ENCODE peak calls at places on chromosomes 5 and 9, in four cellular contexts. I, P, D and M are unnamed samples.

GRCh38 chr9:125509476-125509875 is 197.5 kb downstream of the MAPKAP1 start:
- DNase-seq in I (no peak), P (no peak), D (peak), M (no peak)

GRCh38 chr9:75152416-75152815 is 64.1 kb downstream of the OSTF1 start:
- DNase-seq in I (no peak), P (no peak), D (no peak), M (no peak)

GRCh38 chr9:19498015-19498414 is 89.2 kb downstream of the ACER2 start:
- DNase-seq in I (no peak), P (no peak), D (peak), M (peak)

GRCh38 chr9:131747352-131747751 is 7.5 kb upstream of the RAPGEF1 start:
- DNase-seq in I (no peak), P (no peak), D (no peak), M (peak)

GRCh38 chr9:98064623-98065392 is 8.3 kb downstream of the NANS start:
- DNase-seq in I (no peak), P (no peak), D (no peak), M (no peak)

GRCh38 chr5:38548064-38548759 is 8.2 kb downstream of the LIFR start:
- DNase-seq in I (no peak), P (no peak), D (no peak), M (no peak)

GRCh38 chr5:59503223-59503622 is 390.3 kb downstream of the PDE4D start:
- DNase-seq in I (no peak), P (no peak), D (no peak), M (no peak)

GRCh38 chr5:59430066-59430702 is 463.3 kb downstream of the PDE4D start:
- DNase-seq in I (no peak), P (no peak), D (no peak), M (no peak)

GRCh38 chr5:102903074-102903871 is 148.2 kb downstream of the PAM start:
- DNase-seq in I (no peak), P (no peak), D (no peak), M (peak)

GRCh38 chr5:179129607-179130071 is 69.5 kb downstream of the ZNF354C start:
- DNase-seq in I (no peak), P (no peak), D (no peak), M (no peak)

GRCh38 chr5:157948738-157949410 is 89.9 kb upstream of the CLINT1 start:
- DNase-seq in I (peak), P (peak), D (peak), M (peak)

GRCh38 chr9:94922691-94923107 is 196.2 kb downstream of the AOPEP start:
- DNase-seq in I (no peak), P (no peak), D (no peak), M (peak)

GRCh38 chr9:469672-470040 is 255.0 kb downstream of the DOCK8 start:
- DNase-seq in I (no peak), P (no peak), D (no peak), M (peak)

GRCh38 chr9:471320-471719 is 256.7 kb downstream of the DOCK8 start:
- DNase-seq in I (no peak), P (no peak), D (no peak), M (no peak)

GRCh38 chr9:468766-469496 is 254.3 kb downstream of the DOCK8 start:
- DNase-seq in I (no peak), P (no peak), D (no peak), M (no peak)

GRCh38 chr9:470041-470781 is 255.5 kb downstream of the DOCK8 start:
- DNase-seq in I (peak), P (peak), D (peak), M (peak)

DNA sequence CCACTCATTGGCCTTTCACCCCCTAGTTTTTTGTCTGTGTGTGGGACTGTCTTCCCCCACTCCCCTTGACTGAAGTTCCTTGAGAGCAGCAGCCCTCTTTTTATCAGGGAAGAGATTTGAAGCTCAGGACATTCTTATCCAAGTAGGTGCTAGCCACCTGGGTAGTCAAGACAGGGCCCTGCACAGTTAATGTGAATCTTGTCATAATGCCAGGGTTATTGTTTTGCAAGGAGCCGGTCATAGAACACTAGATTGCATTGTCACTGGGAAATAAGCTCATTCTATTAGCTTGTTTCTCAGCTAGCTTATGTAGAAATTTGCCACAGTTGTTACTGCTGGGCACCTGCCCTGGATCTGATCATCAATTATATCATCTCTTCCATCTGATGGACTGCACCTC is 256.1 kb downstream of the DOCK8 start:
- DNase-seq in I (no peak), P (no peak), D (no peak), M (peak)
- H3K4me3 ChIP-seq in I (peak), P (peak), D (peak), M (peak)

GRCh38 chr5:72151169-72151568 is 43.9 kb downstream of the MAP1B start:
- DNase-seq in I (no peak), P (no peak), D (no peak), M (peak)

GRCh38 chr5:72147601-72148000 is 40.3 kb downstream of the MAP1B start:
- DNase-seq in I (no peak), P (no peak), D (no peak), M (no peak)

GRCh38 chr5:72152506-72152905 is 45.2 kb downstream of the MAP1B start:
- DNase-seq in I (no peak), P (no peak), D (no peak), M (no peak)

GRCh38 chr5:72151646-72152045 is 44.4 kb downstream of the MAP1B start:
- DNase-seq in I (no peak), P (no peak), D (no peak), M (no peak)

GRCh38 chr5:72149742-72150141 is 42.5 kb downstream of the MAP1B start:
- DNase-seq in I (no peak), P (no peak), D (no peak), M (no peak)
- TF ChIP-seq CTCF in I (no peak), P (peak), D (peak), M (no peak)

DNA sequence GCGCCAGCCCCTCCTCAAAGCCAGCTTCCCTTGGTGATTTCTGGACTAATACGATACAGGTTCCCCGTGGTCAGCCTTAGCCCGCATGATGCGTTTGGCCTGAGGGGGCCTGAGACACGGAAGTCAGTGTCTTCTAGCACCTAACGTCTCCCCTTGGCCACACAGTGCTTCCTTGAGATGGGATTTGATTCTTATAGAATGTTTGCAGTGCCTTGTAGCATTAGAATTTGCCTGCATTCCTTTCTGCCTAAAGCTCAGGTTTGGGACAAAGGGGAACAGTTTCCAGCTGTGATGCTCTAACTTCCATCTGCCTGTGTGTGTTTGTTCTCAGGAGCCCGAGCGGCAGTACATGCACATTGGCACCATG is 34.4 kb downstream of the CFAP90 start:
- DNase-seq in I (no peak), P (no peak), D (no peak), M (no peak)
- H3K4me3 ChIP-seq in I (no peak), P (no peak), D (no peak), M (no peak)

GRCh38 chr9:137319434-137319975 is 17.4 kb upstream of the NRARP start:
- DNase-seq in I (no peak), P (no peak), D (no peak), M (no peak)

GRCh38 chr9:137317979-137318511 is 16.0 kb upstream of the NRARP start:
- DNase-seq in I (no peak), P (no peak), D (no peak), M (no peak)

GRCh38 chr9:137319976-137320551 is 18.0 kb upstream of the NRARP start:
- DNase-seq in I (no peak), P (no peak), D (no peak), M (no peak)

GRCh38 chr9:137318565-137318964 is 16.5 kb upstream of the NRARP start:
- DNase-seq in I (no peak), P (no peak), D (no peak), M (no peak)

GRCh38 chr9:137318976-137319375 is 16.9 kb upstream of the NRARP start:
- DNase-seq in I (no peak), P (no peak), D (no peak), M (no peak)
- TF ChIP-seq CTCF in I (peak), P (peak), D (peak), M (no peak)

GRCh38 chr5:75547826-75548225 is 36.1 kb downstream of the POLK start:
- DNase-seq in I (no peak), P (no peak), D (no peak), M (no peak)

GRCh38 chr5:75550597-75550996 is 38.9 kb downstream of the POLK start:
- DNase-seq in I (no peak), P (no peak), D (no peak), M (no peak)

DNA sequence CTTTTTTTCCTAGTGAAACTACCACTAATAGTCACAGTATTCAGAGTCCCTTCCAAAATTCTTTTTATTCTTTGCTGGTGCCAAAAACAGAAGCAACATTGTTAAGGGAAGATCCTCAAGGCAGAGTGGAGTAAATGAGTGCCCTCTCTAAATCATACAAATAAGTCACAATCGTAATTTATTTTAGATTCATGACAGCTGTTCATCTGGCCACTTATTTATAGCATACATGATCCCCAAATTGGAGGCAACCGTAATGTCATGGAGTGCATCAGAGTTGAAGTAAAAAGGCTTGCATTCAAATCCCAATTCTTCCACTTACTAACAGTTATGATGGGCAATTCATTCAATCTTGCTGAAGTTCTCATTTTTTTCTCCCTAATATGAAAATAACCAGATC is 33.4 kb downstream of the POLK start:
- DNase-seq in I (no peak), P (no peak), D (no peak), M (no peak)
- H3K4me3 ChIP-seq in I (no peak), P (no peak), D (no peak), M (no peak)

GRCh38 chr9:33816327-33817252 is at the start of gene UBE2R2:
- DNase-seq in I (peak), P (peak), D (no peak), M (peak)

GRCh38 chr9:33814816-33815215 is 2.1 kb upstream of the UBE2R2 start:
- DNase-seq in I (no peak), P (no peak), D (no peak), M (no peak)

GRCh38 chr9:33815781-33816180 is 1.2 kb upstream of the UBE2R2 start:
- DNase-seq in I (no peak), P (no peak), D (no peak), M (no peak)

GRCh38 chr9:33817327-33818166 is 587 bp downstream of the UBE2R2 start:
- DNase-seq in I (peak), P (no peak), D (no peak), M (peak)

GRCh38 chr9:33813712-33814641 is 3.0 kb upstream of the UBE2R2 start:
- DNase-seq in I (no peak), P (no peak), D (no peak), M (peak)
- TF ChIP-seq CTCF in I (peak), P (peak), D (peak), M (peak)

GRCh38 chr9:106859957-106860715 is 2.8 kb upstream of the ZNF462 start:
- DNase-seq in I (no peak), P (no peak), D (no peak), M (peak)
- H3K4me3 ChIP-seq in I (peak), P (peak), D (peak), M (peak)

DNA sequence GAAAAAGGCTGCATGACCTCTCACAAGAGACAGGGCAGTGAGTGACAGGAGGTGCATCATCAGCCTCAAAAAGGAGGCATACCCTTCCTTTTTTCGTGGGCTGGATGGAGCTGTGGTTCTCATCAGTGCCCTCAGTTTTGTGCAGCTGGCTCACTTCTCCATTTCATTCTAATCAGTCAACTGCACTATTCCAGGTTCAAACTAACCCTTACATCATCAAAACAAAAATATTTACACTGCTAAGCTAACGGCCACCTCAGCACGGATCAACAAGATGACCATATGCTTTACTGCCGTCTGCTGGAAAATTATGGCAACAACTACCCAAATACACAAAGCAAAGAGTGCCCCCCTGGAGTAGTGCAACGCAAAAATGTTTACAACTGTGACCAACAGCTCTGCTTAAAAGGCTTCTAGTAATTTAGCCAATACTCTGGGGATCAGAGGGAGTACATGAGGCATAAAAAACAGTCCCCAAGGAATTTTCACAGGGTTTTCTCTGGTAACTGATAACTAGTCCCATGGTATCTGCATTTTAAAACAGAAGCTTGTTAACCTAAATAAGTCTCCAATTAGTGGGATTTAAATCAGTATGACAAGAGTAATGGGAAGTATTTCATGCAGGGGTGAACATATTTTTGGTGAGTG is 10.8 kb downstream of the KCNV2 start:
- DNase-seq in I (peak), P (no peak), D (no peak), M (peak)
- TF ChIP-seq CTCF in I (peak), P (peak), D (peak), M (peak)